ENCODE peak calls at places on chromosomes 7 and 10, in eight cellular contexts. One of them, this sample, is unnamed.

GRCh38 chr7:82172896-82173295 is 270.7 kb downstream of the CACNA2D1 start:
- DNase-seq in cardiac fibroblast: peak; percentile 19
- DNase-seq in spleen: no peak
- DNase-seq in foreskin fibroblast: no peak
- DNase-seq in mesendoderm: no peak
- DNase-seq in stimulated activated CD8-positive, alpha-beta memory T cell treated with anti-CD3 and anti-CD28 coated beads, Interleukin-15, amount 100 ng/mL, for 24 hours: no peak
- DNase-seq in stimulated activated CD4-positive, alpha-beta T cell treated with anti-CD3 and anti-CD28 coated beads, Interleukin-2, amount 100 ng/mL, for 48 hours: no peak
- DNase-seq in left ventricle myocardium inferior: no peak
- DNase-seq in this sample: no peak

GRCh38 chr10:102492983-102493382 is 9.5 kb downstream of the ACTR1A start:
- DNase-seq in left ventricle myocardium inferior: no peak
- DNase-seq in cardiac fibroblast: peak; percentile 74
- DNase-seq in foreskin fibroblast: no peak
- DNase-seq in mesendoderm: no peak
- DNase-seq in spleen: peak; percentile 2
- DNase-seq in stimulated activated CD8-positive, alpha-beta memory T cell treated with anti-CD3 and anti-CD28 coated beads, Interleukin-15, amount 100 ng/mL, for 24 hours: no peak
- DNase-seq in stimulated activated CD4-positive, alpha-beta T cell treated with anti-CD3 and anti-CD28 coated beads, Interleukin-2, amount 100 ng/mL, for 48 hours: no peak
- DNase-seq in this sample: no peak

GRCh38 chr10:110530131-110530831 is 32.6 kb downstream of the DUSP5 start:
- DNase-seq in cardiac fibroblast: peak; percentile 84
- DNase-seq in spleen: peak; percentile 76
- DNase-seq in stimulated activated CD4-positive, alpha-beta T cell treated with anti-CD3 and anti-CD28 coated beads, Interleukin-2, amount 100 ng/mL, for 48 hours: no peak
- DNase-seq in left ventricle myocardium inferior: peak; percentile 66
- DNase-seq in foreskin fibroblast: peak; percentile 70
- DNase-seq in mesendoderm: peak; percentile 97
- DNase-seq in stimulated activated CD8-positive, alpha-beta memory T cell treated with anti-CD3 and anti-CD28 coated beads, Interleukin-15, amount 100 ng/mL, for 24 hours: no peak
- DNase-seq in this sample: no peak

GRCh38 chr7:36623247-36623646 is 101.0 kb downstream of the AOAH start:
- DNase-seq in stimulated activated CD8-positive, alpha-beta memory T cell treated with anti-CD3 and anti-CD28 coated beads, Interleukin-15, amount 100 ng/mL, for 24 hours: no peak
- DNase-seq in foreskin fibroblast: no peak
- DNase-seq in stimulated activated CD4-positive, alpha-beta T cell treated with anti-CD3 and anti-CD28 coated beads, Interleukin-2, amount 100 ng/mL, for 48 hours: no peak
- DNase-seq in left ventricle myocardium inferior: no peak
- DNase-seq in spleen: no peak
- DNase-seq in cardiac fibroblast: no peak
- DNase-seq in mesendoderm: no peak
- DNase-seq in this sample: no peak

GRCh38 chr10:74231375-74231774 is 80.4 kb downstream of the ADK start:
- DNase-seq in spleen: no peak
- DNase-seq in left ventricle myocardium inferior: no peak
- DNase-seq in stimulated activated CD8-positive, alpha-beta memory T cell treated with anti-CD3 and anti-CD28 coated beads, Interleukin-15, amount 100 ng/mL, for 24 hours: no peak
- DNase-seq in mesendoderm: no peak
- DNase-seq in cardiac fibroblast: peak; percentile 46
- DNase-seq in stimulated activated CD4-positive, alpha-beta T cell treated with anti-CD3 and anti-CD28 coated beads, Interleukin-2, amount 100 ng/mL, for 48 hours: no peak
- DNase-seq in foreskin fibroblast: peak; percentile 30
- DNase-seq in this sample: no peak

GRCh38 chr10:125003901-125004467 is 62.1 kb downstream of the ZRANB1 start:
- DNase-seq in mesendoderm: no peak
- DNase-seq in left ventricle myocardium inferior: no peak
- DNase-seq in stimulated activated CD8-positive, alpha-beta memory T cell treated with anti-CD3 and anti-CD28 coated beads, Interleukin-15, amount 100 ng/mL, for 24 hours: no peak
- DNase-seq in stimulated activated CD4-positive, alpha-beta T cell treated with anti-CD3 and anti-CD28 coated beads, Interleukin-2, amount 100 ng/mL, for 48 hours: no peak
- DNase-seq in cardiac fibroblast: no peak
- DNase-seq in spleen: peak; percentile 49
- DNase-seq in foreskin fibroblast: no peak
- DNase-seq in this sample: peak; percentile 26

GRCh38 chr10:132972986-132973902 is 30.9 kb upstream of the CFAP46 start:
- DNase-seq in stimulated activated CD4-positive, alpha-beta T cell treated with anti-CD3 and anti-CD28 coated beads, Interleukin-2, amount 100 ng/mL, for 48 hours: no peak
- DNase-seq in left ventricle myocardium inferior: peak; percentile 3
- DNase-seq in mesendoderm: no peak
- DNase-seq in foreskin fibroblast: no peak
- DNase-seq in spleen: peak; percentile 58
- DNase-seq in stimulated activated CD8-positive, alpha-beta memory T cell treated with anti-CD3 and anti-CD28 coated beads, Interleukin-15, amount 100 ng/mL, for 24 hours: no peak
- DNase-seq in cardiac fibroblast: no peak
- DNase-seq in this sample: peak; percentile 70

GRCh38 chr10:72601144-72601543 is 24.7 kb downstream of the MICU1 start:
- DNase-seq in stimulated activated CD8-positive, alpha-beta memory T cell treated with anti-CD3 and anti-CD28 coated beads, Interleukin-15, amount 100 ng/mL, for 24 hours: no peak
- DNase-seq in foreskin fibroblast: no peak
- DNase-seq in left ventricle myocardium inferior: no peak
- DNase-seq in spleen: no peak
- DNase-seq in mesendoderm: no peak
- DNase-seq in stimulated activated CD4-positive, alpha-beta T cell treated with anti-CD3 and anti-CD28 coated beads, Interleukin-2, amount 100 ng/mL, for 48 hours: no peak
- DNase-seq in cardiac fibroblast: no peak
- DNase-seq in this sample: no peak

GRCh38 chr10:50350366-50350765 is 99.0 kb upstream of the ASAH2 start:
- DNase-seq in spleen: no peak
- DNase-seq in cardiac fibroblast: no peak
- DNase-seq in foreskin fibroblast: no peak
- DNase-seq in stimulated activated CD4-positive, alpha-beta T cell treated with anti-CD3 and anti-CD28 coated beads, Interleukin-2, amount 100 ng/mL, for 48 hours: no peak
- DNase-seq in stimulated activated CD8-positive, alpha-beta memory T cell treated with anti-CD3 and anti-CD28 coated beads, Interleukin-15, amount 100 ng/mL, for 24 hours: no peak
- DNase-seq in mesendoderm: no peak
- DNase-seq in left ventricle myocardium inferior: no peak
- DNase-seq in this sample: no peak

GRCh38 chr7:140495514-140496097 is 16.3 kb upstream of the MKRN1 start:
- DNase-seq in foreskin fibroblast: no peak
- DNase-seq in left ventricle myocardium inferior: no peak
- DNase-seq in spleen: no peak
- DNase-seq in stimulated activated CD4-positive, alpha-beta T cell treated with anti-CD3 and anti-CD28 coated beads, Interleukin-2, amount 100 ng/mL, for 48 hours: no peak
- DNase-seq in mesendoderm: no peak
- DNase-seq in stimulated activated CD8-positive, alpha-beta memory T cell treated with anti-CD3 and anti-CD28 coated beads, Interleukin-15, amount 100 ng/mL, for 24 hours: no peak
- DNase-seq in cardiac fibroblast: no peak
- DNase-seq in this sample: no peak

GRCh38 chr10:69311309-69311708 is 33.0 kb downstream of the HK1 start:
- DNase-seq in left ventricle myocardium inferior: no peak
- DNase-seq in stimulated activated CD8-positive, alpha-beta memory T cell treated with anti-CD3 and anti-CD28 coated beads, Interleukin-15, amount 100 ng/mL, for 24 hours: no peak
- DNase-seq in stimulated activated CD4-positive, alpha-beta T cell treated with anti-CD3 and anti-CD28 coated beads, Interleukin-2, amount 100 ng/mL, for 48 hours: no peak
- DNase-seq in mesendoderm: peak; percentile 77
- DNase-seq in foreskin fibroblast: no peak
- DNase-seq in cardiac fibroblast: no peak
- DNase-seq in spleen: no peak
- DNase-seq in this sample: no peak

GRCh38 chr10:78516741-78517140 is 483.1 kb downstream of the RPS24 start:
- DNase-seq in mesendoderm: no peak
- DNase-seq in stimulated activated CD4-positive, alpha-beta T cell treated with anti-CD3 and anti-CD28 coated beads, Interleukin-2, amount 100 ng/mL, for 48 hours: no peak
- DNase-seq in left ventricle myocardium inferior: no peak
- DNase-seq in cardiac fibroblast: no peak
- DNase-seq in stimulated activated CD8-positive, alpha-beta memory T cell treated with anti-CD3 and anti-CD28 coated beads, Interleukin-15, amount 100 ng/mL, for 24 hours: no peak
- DNase-seq in foreskin fibroblast: no peak
- DNase-seq in spleen: no peak
- DNase-seq in this sample: no peak

GRCh38 chr7:54546081-54546985 is 4.2 kb downstream of the VSTM2A start:
- DNase-seq in left ventricle myocardium inferior: no peak
- DNase-seq in spleen: peak; percentile 47
- DNase-seq in mesendoderm: peak; percentile 86
- DNase-seq in stimulated activated CD4-positive, alpha-beta T cell treated with anti-CD3 and anti-CD28 coated beads, Interleukin-2, amount 100 ng/mL, for 48 hours: no peak
- DNase-seq in foreskin fibroblast: no peak
- DNase-seq in cardiac fibroblast: no peak
- DNase-seq in stimulated activated CD8-positive, alpha-beta memory T cell treated with anti-CD3 and anti-CD28 coated beads, Interleukin-15, amount 100 ng/mL, for 24 hours: no peak
- DNase-seq in this sample: no peak

GRCh38 chr7:135317676-135318326 is 84.2 kb downstream of the STRA8 start:
- DNase-seq in stimulated activated CD4-positive, alpha-beta T cell treated with anti-CD3 and anti-CD28 coated beads, Interleukin-2, amount 100 ng/mL, for 48 hours: no peak
- DNase-seq in spleen: no peak
- DNase-seq in left ventricle myocardium inferior: no peak
- DNase-seq in stimulated activated CD8-positive, alpha-beta memory T cell treated with anti-CD3 and anti-CD28 coated beads, Interleukin-15, amount 100 ng/mL, for 24 hours: no peak
- DNase-seq in cardiac fibroblast: peak; percentile 19
- DNase-seq in mesendoderm: no peak
- DNase-seq in foreskin fibroblast: no peak
- DNase-seq in this sample: no peak

GRCh38 chr7:100837099-100837836 is 9.9 kb upstream of the EPHB4 start:
- DNase-seq in stimulated activated CD8-positive, alpha-beta memory T cell treated with anti-CD3 and anti-CD28 coated beads, Interleukin-15, amount 100 ng/mL, for 24 hours: peak; percentile 46
- DNase-seq in spleen: peak; percentile 97
- DNase-seq in mesendoderm: peak; percentile 98
- DNase-seq in cardiac fibroblast: peak; percentile 93
- DNase-seq in foreskin fibroblast: peak; percentile 90
- DNase-seq in stimulated activated CD4-positive, alpha-beta T cell treated with anti-CD3 and anti-CD28 coated beads, Interleukin-2, amount 100 ng/mL, for 48 hours: peak; percentile 71
- DNase-seq in left ventricle myocardium inferior: peak; percentile 91
- DNase-seq in this sample: peak; percentile 96

GRCh38 chr10:99661370-99661749 is 2.1 kb downstream of the ENTPD7 start:
- DNase-seq in left ventricle myocardium inferior: no peak
- DNase-seq in stimulated activated CD8-positive, alpha-beta memory T cell treated with anti-CD3 and anti-CD28 coated beads, Interleukin-15, amount 100 ng/mL, for 24 hours: no peak
- DNase-seq in stimulated activated CD4-positive, alpha-beta T cell treated with anti-CD3 and anti-CD28 coated beads, Interleukin-2, amount 100 ng/mL, for 48 hours: no peak
- DNase-seq in foreskin fibroblast: peak; percentile 88
- DNase-seq in cardiac fibroblast: peak; percentile 65
- DNase-seq in mesendoderm: no peak
- DNase-seq in spleen: no peak
- DNase-seq in this sample: no peak

GRCh38 chr7:16061630-16062029 is 359.7 kb downstream of the CRPPA start:
- DNase-seq in spleen: no peak
- DNase-seq in stimulated activated CD8-positive, alpha-beta memory T cell treated with anti-CD3 and anti-CD28 coated beads, Interleukin-15, amount 100 ng/mL, for 24 hours: no peak
- DNase-seq in cardiac fibroblast: no peak
- DNase-seq in foreskin fibroblast: no peak
- DNase-seq in stimulated activated CD4-positive, alpha-beta T cell treated with anti-CD3 and anti-CD28 coated beads, Interleukin-2, amount 100 ng/mL, for 48 hours: no peak
- DNase-seq in mesendoderm: no peak
- DNase-seq in left ventricle myocardium inferior: no peak
- DNase-seq in this sample: no peak

GRCh38 chr10:100267237-100268104 is at the start of gene CWF19L1:
- DNase-seq in cardiac fibroblast: peak; percentile 92
- DNase-seq in stimulated activated CD4-positive, alpha-beta T cell treated with anti-CD3 and anti-CD28 coated beads, Interleukin-2, amount 100 ng/mL, for 48 hours: peak; percentile 74
- DNase-seq in left ventricle myocardium inferior: peak; percentile 88
- DNase-seq in stimulated activated CD8-positive, alpha-beta memory T cell treated with anti-CD3 and anti-CD28 coated beads, Interleukin-15, amount 100 ng/mL, for 24 hours: peak; percentile 60
- DNase-seq in spleen: peak; percentile 90
- DNase-seq in foreskin fibroblast: peak; percentile 86
- DNase-seq in mesendoderm: peak; percentile 93
- DNase-seq in this sample: peak; percentile 94

GRCh38 chr7:40986351-40986873 is 716.5 kb downstream of the INHBA start:
- DNase-seq in mesendoderm: no peak
- DNase-seq in foreskin fibroblast: peak; percentile 73
- DNase-seq in cardiac fibroblast: peak; percentile 89
- DNase-seq in spleen: no peak
- DNase-seq in left ventricle myocardium inferior: no peak
- DNase-seq in stimulated activated CD8-positive, alpha-beta memory T cell treated with anti-CD3 and anti-CD28 coated beads, Interleukin-15, amount 100 ng/mL, for 24 hours: no peak
- DNase-seq in stimulated activated CD4-positive, alpha-beta T cell treated with anti-CD3 and anti-CD28 coated beads, Interleukin-2, amount 100 ng/mL, for 48 hours: no peak
- DNase-seq in this sample: no peak

GRCh38 chr10:63929826-63930467 is 408.7 kb downstream of the REEP3 start:
- DNase-seq in left ventricle myocardium inferior: no peak
- DNase-seq in spleen: no peak
- DNase-seq in stimulated activated CD8-positive, alpha-beta memory T cell treated with anti-CD3 and anti-CD28 coated beads, Interleukin-15, amount 100 ng/mL, for 24 hours: no peak
- DNase-seq in foreskin fibroblast: no peak
- DNase-seq in cardiac fibroblast: no peak
- DNase-seq in stimulated activated CD4-positive, alpha-beta T cell treated with anti-CD3 and anti-CD28 coated beads, Interleukin-2, amount 100 ng/mL, for 48 hours: no peak
- DNase-seq in mesendoderm: no peak
- DNase-seq in this sample: no peak

GRCh38 chr10:124906551-124907001 is 35.3 kb upstream of the ZRANB1 start:
- DNase-seq in foreskin fibroblast: peak; percentile 67
- DNase-seq in cardiac fibroblast: peak; percentile 73
- DNase-seq in left ventricle myocardium inferior: no peak
- DNase-seq in stimulated activated CD4-positive, alpha-beta T cell treated with anti-CD3 and anti-CD28 coated beads, Interleukin-2, amount 100 ng/mL, for 48 hours: no peak
- DNase-seq in spleen: no peak
- DNase-seq in stimulated activated CD8-positive, alpha-beta memory T cell treated with anti-CD3 and anti-CD28 coated beads, Interleukin-15, amount 100 ng/mL, for 24 hours: no peak
- DNase-seq in mesendoderm: no peak
- DNase-seq in this sample: no peak

GRCh38 chr7:101936612-101937231 is 119.3 kb downstream of the CUX1 start:
- DNase-seq in cardiac fibroblast: peak; percentile 70
- DNase-seq in spleen: peak; percentile 64
- DNase-seq in left ventricle myocardium inferior: peak; percentile 36
- DNase-seq in foreskin fibroblast: no peak
- DNase-seq in stimulated activated CD8-positive, alpha-beta memory T cell treated with anti-CD3 and anti-CD28 coated beads, Interleukin-15, amount 100 ng/mL, for 24 hours: no peak
- DNase-seq in mesendoderm: peak; percentile 98
- DNase-seq in stimulated activated CD4-positive, alpha-beta T cell treated with anti-CD3 and anti-CD28 coated beads, Interleukin-2, amount 100 ng/mL, for 48 hours: no peak
- DNase-seq in this sample: no peak

GRCh38 chr7:2355079-2356008 is 717 bp downstream of the EIF3B start:
- DNase-seq in cardiac fibroblast: no peak
- DNase-seq in foreskin fibroblast: no peak
- DNase-seq in spleen: peak; percentile 91
- DNase-seq in stimulated activated CD8-positive, alpha-beta memory T cell treated with anti-CD3 and anti-CD28 coated beads, Interleukin-15, amount 100 ng/mL, for 24 hours: no peak
- DNase-seq in stimulated activated CD4-positive, alpha-beta T cell treated with anti-CD3 and anti-CD28 coated beads, Interleukin-2, amount 100 ng/mL, for 48 hours: no peak
- DNase-seq in mesendoderm: peak; percentile 27
- DNase-seq in left ventricle myocardium inferior: no peak
- DNase-seq in this sample: no peak

GRCh38 chr7:22156205-22156604 is 200.7 kb downstream of the RAPGEF5 start:
- DNase-seq in cardiac fibroblast: no peak
- DNase-seq in foreskin fibroblast: peak; percentile 64
- DNase-seq in mesendoderm: no peak
- DNase-seq in stimulated activated CD4-positive, alpha-beta T cell treated with anti-CD3 and anti-CD28 coated beads, Interleukin-2, amount 100 ng/mL, for 48 hours: no peak
- DNase-seq in spleen: no peak
- DNase-seq in stimulated activated CD8-positive, alpha-beta memory T cell treated with anti-CD3 and anti-CD28 coated beads, Interleukin-15, amount 100 ng/mL, for 24 hours: no peak
- DNase-seq in left ventricle myocardium inferior: no peak
- DNase-seq in this sample: no peak

GRCh38 chr10:19817251-19818046 is 1.2 kb downstream of the PLXDC2 start:
- DNase-seq in mesendoderm: peak; percentile 81
- DNase-seq in foreskin fibroblast: no peak
- DNase-seq in left ventricle myocardium inferior: no peak
- DNase-seq in cardiac fibroblast: peak; percentile 28
- DNase-seq in stimulated activated CD8-positive, alpha-beta memory T cell treated with anti-CD3 and anti-CD28 coated beads, Interleukin-15, amount 100 ng/mL, for 24 hours: no peak
- DNase-seq in spleen: peak; percentile 77
- DNase-seq in stimulated activated CD4-positive, alpha-beta T cell treated with anti-CD3 and anti-CD28 coated beads, Interleukin-2, amount 100 ng/mL, for 48 hours: no peak
- DNase-seq in this sample: no peak

GRCh38 chr7:42489299-42489698 is 252.3 kb upstream of the GLI3 start:
- DNase-seq in foreskin fibroblast: no peak
- DNase-seq in mesendoderm: no peak
- DNase-seq in spleen: no peak
- DNase-seq in cardiac fibroblast: no peak
- DNase-seq in left ventricle myocardium inferior: no peak
- DNase-seq in stimulated activated CD4-positive, alpha-beta T cell treated with anti-CD3 and anti-CD28 coated beads, Interleukin-2, amount 100 ng/mL, for 48 hours: no peak
- DNase-seq in stimulated activated CD8-positive, alpha-beta memory T cell treated with anti-CD3 and anti-CD28 coated beads, Interleukin-15, amount 100 ng/mL, for 24 hours: no peak
- DNase-seq in this sample: no peak

GRCh38 chr10:32039745-32040144 is 16.5 kb downstream of the KIF5B start:
- DNase-seq in mesendoderm: no peak
- DNase-seq in spleen: no peak
- DNase-seq in foreskin fibroblast: no peak
- DNase-seq in stimulated activated CD4-positive, alpha-beta T cell treated with anti-CD3 and anti-CD28 coated beads, Interleukin-2, amount 100 ng/mL, for 48 hours: no peak
- DNase-seq in cardiac fibroblast: no peak
- DNase-seq in stimulated activated CD8-positive, alpha-beta memory T cell treated with anti-CD3 and anti-CD28 coated beads, Interleukin-15, amount 100 ng/mL, for 24 hours: no peak
- DNase-seq in left ventricle myocardium inferior: no peak
- DNase-seq in this sample: no peak

GRCh38 chr10:115432188-115432819 is 339.1 kb downstream of the ATRNL1 start:
- DNase-seq in left ventricle myocardium inferior: no peak
- DNase-seq in stimulated activated CD8-positive, alpha-beta memory T cell treated with anti-CD3 and anti-CD28 coated beads, Interleukin-15, amount 100 ng/mL, for 24 hours: no peak
- DNase-seq in stimulated activated CD4-positive, alpha-beta T cell treated with anti-CD3 and anti-CD28 coated beads, Interleukin-2, amount 100 ng/mL, for 48 hours: no peak
- DNase-seq in mesendoderm: peak; percentile 51
- DNase-seq in cardiac fibroblast: peak; percentile 4
- DNase-seq in spleen: no peak
- DNase-seq in foreskin fibroblast: peak; percentile 2
- DNase-seq in this sample: no peak

GRCh38 chr7:20786421-20786778 is 286 bp downstream of the SP8 start:
- DNase-seq in foreskin fibroblast: no peak
- DNase-seq in left ventricle myocardium inferior: no peak
- DNase-seq in cardiac fibroblast: no peak
- DNase-seq in stimulated activated CD4-positive, alpha-beta T cell treated with anti-CD3 and anti-CD28 coated beads, Interleukin-2, amount 100 ng/mL, for 48 hours: no peak
- DNase-seq in spleen: no peak
- DNase-seq in stimulated activated CD8-positive, alpha-beta memory T cell treated with anti-CD3 and anti-CD28 coated beads, Interleukin-15, amount 100 ng/mL, for 24 hours: no peak
- DNase-seq in mesendoderm: peak; percentile 58
- DNase-seq in this sample: no peak